ENCODE peak calls at places on chromosomes 12 and 14, in six cellular contexts. O, D, A, G, W and Z are unnamed samples.
A peak's percentile ranks its signal among the peaks of the same experiment; 100 is the strongest.

GRCh38 chr12:114746297-114747074 is 62.5 kb upstream of the TBX3 start:
- DNase-seq in G (no peak), A (no peak), W (no peak), O (no peak), D (no peak), Z (no peak)

GRCh38 chr14:99749142-99749541 is 44.1 kb upstream of the EML1 start:
- DNase-seq in W (no peak), A (no peak), O (no peak), G (no peak), D (peak; percentile 32), Z (no peak)

GRCh38 chr12:116962197-116962596 is 51.4 kb downstream of the FBXW8 start:
- DNase-seq in W (no peak), G (no peak), D (peak; percentile 28), A (no peak), O (no peak), Z (no peak)

GRCh38 chr12:68113644-68114043 is 45.9 kb downstream of the IFNG start:
- DNase-seq in G (no peak), O (peak; percentile 12), W (no peak), D (peak; percentile 22), A (no peak), Z (peak; percentile 31)

GRCh38 chr14:105477659-105478623 is 3.3 kb downstream of the CRIP2 start:
- DNase-seq in A (peak; percentile 66), O (peak; percentile 64), W (no peak), D (peak; percentile 22), G (no peak), Z (peak; percentile 79)

GRCh38 chr12:101935769-101936741 is 58.7 kb downstream of the DRAM1 start:
- DNase-seq in G (peak; percentile 73), W (no peak), O (no peak), D (no peak), A (peak; percentile 78), Z (no peak)

GRCh38 chr12:93982847-93983315 is 165.5 kb upstream of the PLXNC1 start:
- DNase-seq in O (no peak), A (no peak), D (no peak), W (no peak), G (no peak), Z (no peak)

GRCh38 chr14:34003052-34003668 is 52.3 kb upstream of the EGLN3 start:
- DNase-seq in G (no peak), W (no peak), A (no peak), D (no peak), O (no peak), Z (no peak)

GRCh38 chr12:130144256-130144655 is 18.0 kb upstream of the FZD10 start:
- DNase-seq in O (no peak), D (no peak), G (no peak), W (no peak), A (no peak), Z (no peak)

GRCh38 chr12:16606201-16606849 is 363 bp upstream of the LMO3 start:
- DNase-seq in O (no peak), A (peak; percentile 68), G (no peak), W (peak; percentile 42), D (peak; percentile 58), Z (peak; percentile 40)

GRCh38 chr14:66379116-66379515 is 107.1 kb upstream of the CCDC196 start:
- DNase-seq in G (peak; percentile 30), A (no peak), W (peak; percentile 90), D (peak; percentile 19), O (no peak), Z (no peak)

GRCh38 chr14:52599974-52600373 is 47.3 kb downstream of the GPR137C start:
- DNase-seq in O (no peak), A (no peak), D (no peak), W (no peak), G (no peak), Z (no peak)

GRCh38 chr14:96267916-96268315 is 11.9 kb downstream of the BDKRB1 start:
- DNase-seq in D (no peak), G (no peak), W (no peak), A (no peak), O (no peak), Z (no peak)

GRCh38 chr12:89679631-89680030 is 29.0 kb downstream of the ATP2B1 start:
- DNase-seq in G (no peak), A (no peak), O (no peak), W (no peak), D (no peak), Z (no peak)

GRCh38 chr12:89685363-89685972 is 23.2 kb downstream of the ATP2B1 start:
- DNase-seq in A (no peak), G (no peak), W (no peak), O (no peak), D (no peak), Z (no peak)

GRCh38 chr12:89684131-89684530 is 24.5 kb downstream of the ATP2B1 start:
- DNase-seq in A (no peak), G (no peak), O (no peak), D (no peak), W (no peak), Z (no peak)

GRCh38 chr12:89680409-89680808 is 28.2 kb downstream of the ATP2B1 start:
- DNase-seq in W (no peak), O (no peak), D (no peak), A (no peak), G (no peak), Z (no peak)

GRCh38 chr12:89682284-89682683 is 26.4 kb downstream of the ATP2B1 start:
- DNase-seq in A (no peak), W (no peak), G (no peak), D (no peak), O (no peak), Z (no peak)
- H3K4me1 ChIP-seq in A (peaks cover 4% of the 10 kb centered on the region), W (no peaks in the 10 kb centered on the region), G (peaks cover 19% of the 10 kb centered on the region), D (peaks cover 20% of the 10 kb centered on the region), O (peaks cover 11% of the 10 kb centered on the region), Z (peaks cover 11% of the 10 kb centered on the region)

DNA sequence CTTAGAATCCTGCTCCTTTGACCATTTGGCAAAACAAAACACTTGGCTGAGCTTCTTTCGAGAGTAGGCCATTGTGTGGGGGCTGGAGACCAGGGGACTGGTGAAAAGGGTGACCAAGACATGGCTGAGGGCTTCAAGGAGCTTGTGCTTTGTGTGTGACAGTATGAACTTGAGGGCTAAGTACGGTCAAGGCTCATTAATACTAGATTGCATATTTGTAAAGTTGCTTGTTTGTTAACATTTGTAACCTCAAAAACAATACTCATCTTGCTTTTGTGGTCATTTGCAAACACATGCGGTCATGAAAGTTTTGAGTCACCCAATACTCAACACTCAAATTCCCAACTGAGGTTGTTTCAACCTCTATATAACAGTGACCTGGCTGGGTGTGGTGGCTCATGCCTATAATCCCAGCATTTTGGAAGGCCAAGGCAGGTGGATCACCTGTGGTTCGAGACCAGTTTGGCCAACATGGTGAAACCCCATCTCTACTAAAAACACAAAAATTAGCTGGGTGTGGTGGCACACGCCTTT is 42.5 kb downstream of the ZFYVE26 start:
- DNase-seq in G (no peak), O (no peak), D (no peak), A (no peak), W (no peak), Z (no peak)
- H3K36me3 ChIP-seq in G (peaks cover 100% of the 10 kb centered on the region), O (peaks cover 64% of the 10 kb centered on the region), D (peaks cover 5% of the 10 kb centered on the region), A (peaks cover 96% of the 10 kb centered on the region), W (peaks cover 27% of the 10 kb centered on the region), Z (peaks cover 13% of the 10 kb centered on the region)

DNA sequence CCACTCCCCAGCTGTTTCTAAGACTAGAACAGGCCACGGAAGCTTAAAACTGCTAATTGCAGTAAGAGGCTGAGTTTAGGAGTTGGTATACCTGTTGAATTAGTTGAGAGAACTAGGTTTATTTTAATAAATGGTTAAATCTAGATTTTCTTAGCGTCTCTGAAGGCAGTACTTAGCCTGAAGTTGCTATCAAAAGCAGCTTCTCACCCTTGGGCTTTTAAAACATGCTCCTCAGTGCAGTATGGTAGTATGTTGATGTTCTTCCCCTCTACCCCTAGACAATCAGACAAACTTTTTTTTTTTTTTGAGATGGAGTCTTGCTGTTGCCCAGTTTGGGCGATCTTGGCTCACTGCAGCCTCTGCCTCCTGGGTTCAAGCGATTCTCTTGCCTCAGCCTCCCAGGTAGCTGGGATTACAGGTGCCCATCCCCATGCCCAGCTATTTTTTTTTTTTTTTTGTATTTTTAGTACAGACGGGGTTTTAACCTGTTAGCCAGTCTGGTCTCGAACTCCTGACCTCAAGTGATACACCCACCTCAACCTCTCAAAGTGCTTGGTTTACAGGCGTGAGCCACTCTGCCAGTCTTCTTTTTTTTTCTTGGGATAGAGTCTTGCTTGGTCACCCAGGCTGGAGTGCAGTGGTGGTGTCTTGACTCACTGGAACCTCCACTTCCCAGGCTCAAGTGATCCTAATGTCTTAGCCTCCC is 6.8 kb downstream of the SRSF5 start:
- DNase-seq in A (no peak), D (no peak), O (no peak), G (no peak), W (no peak), Z (no peak)
- H3K4me1 ChIP-seq in A (peaks cover 27% of the 10 kb centered on the region), D (peaks cover 14% of the 10 kb centered on the region), O (peaks cover 54% of the 10 kb centered on the region), G (peaks cover 48% of the 10 kb centered on the region), W (peaks cover 11% of the 10 kb centered on the region), Z (peaks cover 15% of the 10 kb centered on the region)

DNA sequence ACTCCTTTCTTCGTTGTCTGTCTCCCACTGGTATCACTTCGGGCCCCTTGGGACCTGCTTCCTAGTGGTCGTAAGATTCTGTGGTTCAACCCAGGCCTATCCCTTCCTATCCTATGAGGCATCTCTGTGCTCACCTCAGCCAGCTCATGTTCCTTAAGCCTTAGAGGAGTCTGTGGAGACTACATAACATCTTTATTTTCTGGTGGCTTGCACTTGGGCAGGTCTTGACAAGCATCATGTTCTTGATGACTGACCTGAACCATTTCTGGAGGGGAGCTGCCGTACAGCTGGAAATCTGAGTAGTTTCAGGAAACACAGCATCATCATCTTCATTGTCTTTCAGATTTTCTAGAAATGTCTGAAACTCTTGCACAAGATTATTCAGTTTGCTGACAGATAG is 69.3 kb downstream of the PPFIBP1 start:
- DNase-seq in G (no peak), D (no peak), W (no peak), O (no peak), A (no peak), Z (no peak)
- H3K36me3 ChIP-seq in G (no peaks in the 10 kb centered on the region), D (no peaks in the 10 kb centered on the region), W (no peaks in the 10 kb centered on the region), O (no peaks in the 10 kb centered on the region), A (no peaks in the 10 kb centered on the region), Z (no peaks in the 10 kb centered on the region)

DNA sequence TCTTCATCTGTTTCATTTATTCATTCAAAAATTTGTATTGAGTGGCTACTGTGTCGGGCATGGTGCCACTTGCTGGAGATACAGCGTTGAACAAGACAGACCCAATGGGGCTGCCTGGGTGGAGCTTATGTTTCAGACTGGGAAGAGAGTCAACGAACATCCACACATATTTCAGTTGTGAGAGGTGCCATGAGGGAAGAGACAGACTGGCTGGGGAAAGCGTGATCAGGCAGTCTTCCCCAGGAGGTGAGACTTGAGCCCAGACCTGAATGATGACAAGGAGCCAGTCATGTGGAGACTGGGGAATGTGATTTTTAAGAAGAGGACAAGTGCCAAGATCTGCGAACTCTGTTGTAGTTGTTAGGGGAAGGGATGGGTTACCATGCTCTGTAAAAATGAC is 12.2 kb downstream of the BICD1 start:
- DNase-seq in O (no peak), G (no peak), D (no peak), A (no peak), W (no peak), Z (no peak)
- H3K4me1 ChIP-seq in O (no peaks in the 10 kb centered on the region), G (no peaks in the 10 kb centered on the region), D (peaks cover 4% of the 10 kb centered on the region), A (peaks cover 10% of the 10 kb centered on the region), W (no peaks in the 10 kb centered on the region), Z (no peaks in the 10 kb centered on the region)

GRCh38 chr12:132036063-132036683 is 86.4 kb downstream of the EP400 start:
- DNase-seq in A (no peak), W (no peak), O (no peak), D (no peak), G (no peak), Z (no peak)
- H3K36me3 ChIP-seq in A (peaks cover 73% of the 10 kb centered on the region), W (peaks cover 9% of the 10 kb centered on the region), O (peaks cover 35% of the 10 kb centered on the region), D (no peaks in the 10 kb centered on the region), G (peaks cover 87% of the 10 kb centered on the region), Z (no peaks in the 10 kb centered on the region)